ENCODE peak calls at places on chromosomes 11 and 22, in six cellular contexts. One of them, this sample, is unnamed.
A peak's percentile ranks its signal among the peaks of the same experiment; 100 is the strongest.

GRCh38 chr11:12189543-12190235 is 79.3 kb downstream of the MICAL2 start:
- DNase-seq in choroid plexus epithelial cell: no peak
- DNase-seq in AG09319: no peak
- DNase-seq in iris pigment epithelial cell: no peak
- DNase-seq in HCT116: no peak
- DNase-seq in activated CD8-positive, alpha-beta T cell treated with anti-CD3 and anti-CD28 coated beads for 36 hours: peak; percentile 42
- DNase-seq in this sample: no peak

GRCh38 chr22:42996646-42997365 is 18.1 kb downstream of the PACSIN2 start:
- DNase-seq in choroid plexus epithelial cell: no peak
- DNase-seq in AG09319: no peak
- DNase-seq in iris pigment epithelial cell: peak; percentile 66
- DNase-seq in HCT116: no peak
- DNase-seq in activated CD8-positive, alpha-beta T cell treated with anti-CD3 and anti-CD28 coated beads for 36 hours: no peak
- DNase-seq in this sample: no peak

GRCh38 chr11:125463590-125464265 is 32.3 kb downstream of the FEZ1 start:
- DNase-seq in choroid plexus epithelial cell: no peak
- DNase-seq in AG09319: no peak
- DNase-seq in iris pigment epithelial cell: no peak
- DNase-seq in HCT116: no peak
- DNase-seq in activated CD8-positive, alpha-beta T cell treated with anti-CD3 and anti-CD28 coated beads for 36 hours: no peak
- DNase-seq in this sample: no peak

GRCh38 chr11:16295592-16295991 is 60.8 kb downstream of the SOX6 start:
- DNase-seq in choroid plexus epithelial cell: no peak
- DNase-seq in AG09319: no peak
- DNase-seq in iris pigment epithelial cell: no peak
- DNase-seq in HCT116: no peak
- DNase-seq in activated CD8-positive, alpha-beta T cell treated with anti-CD3 and anti-CD28 coated beads for 36 hours: no peak
- DNase-seq in this sample: no peak

GRCh38 chr11:47532597-47533213 is 20.2 kb downstream of the CELF1 start:
- DNase-seq in choroid plexus epithelial cell: peak; percentile 47
- DNase-seq in AG09319: no peak
- DNase-seq in iris pigment epithelial cell: no peak
- DNase-seq in HCT116: no peak
- DNase-seq in activated CD8-positive, alpha-beta T cell treated with anti-CD3 and anti-CD28 coated beads for 36 hours: no peak
- DNase-seq in this sample: no peak

GRCh38 chr11:1050581-1051355 is 14.2 kb upstream of the MUC6 start:
- DNase-seq in choroid plexus epithelial cell: peak; percentile 68
- DNase-seq in AG09319: peak; percentile 10
- DNase-seq in iris pigment epithelial cell: peak; percentile 51
- DNase-seq in HCT116: peak; percentile 48
- DNase-seq in activated CD8-positive, alpha-beta T cell treated with anti-CD3 and anti-CD28 coated beads for 36 hours: peak; percentile 83
- DNase-seq in this sample: peak; percentile 84

GRCh38 chr11:25938952-25939351 is 393.0 kb upstream of the ANO3 start:
- DNase-seq in choroid plexus epithelial cell: no peak
- DNase-seq in AG09319: no peak
- DNase-seq in iris pigment epithelial cell: no peak
- DNase-seq in HCT116: no peak
- DNase-seq in activated CD8-positive, alpha-beta T cell treated with anti-CD3 and anti-CD28 coated beads for 36 hours: no peak
- DNase-seq in this sample: no peak

GRCh38 chr11:117121176-117121575 is 22.9 kb upstream of the PAFAH1B2 start:
- DNase-seq in choroid plexus epithelial cell: no peak
- DNase-seq in AG09319: no peak
- DNase-seq in iris pigment epithelial cell: no peak
- DNase-seq in HCT116: no peak
- DNase-seq in activated CD8-positive, alpha-beta T cell treated with anti-CD3 and anti-CD28 coated beads for 36 hours: no peak
- DNase-seq in this sample: no peak

GRCh38 chr11:61815790-61816735 is 740 bp downstream of the FADS1 start:
- DNase-seq in choroid plexus epithelial cell: peak; percentile 73
- DNase-seq in AG09319: no peak
- DNase-seq in iris pigment epithelial cell: peak; percentile 78
- DNase-seq in HCT116: peak; percentile 27
- DNase-seq in activated CD8-positive, alpha-beta T cell treated with anti-CD3 and anti-CD28 coated beads for 36 hours: peak; percentile 84
- DNase-seq in this sample: peak; percentile 92

GRCh38 chr11:14623036-14623435 is 20.6 kb upstream of the PDE3B start:
- DNase-seq in choroid plexus epithelial cell: no peak
- DNase-seq in AG09319: no peak
- DNase-seq in iris pigment epithelial cell: no peak
- DNase-seq in HCT116: no peak
- DNase-seq in activated CD8-positive, alpha-beta T cell treated with anti-CD3 and anti-CD28 coated beads for 36 hours: peak; percentile 12
- DNase-seq in this sample: no peak

GRCh38 chr22:19226428-19226827 is 47.9 kb upstream of the SLC25A1 start:
- DNase-seq in choroid plexus epithelial cell: no peak
- DNase-seq in AG09319: no peak
- DNase-seq in iris pigment epithelial cell: no peak
- DNase-seq in HCT116: no peak
- DNase-seq in activated CD8-positive, alpha-beta T cell treated with anti-CD3 and anti-CD28 coated beads for 36 hours: no peak
- DNase-seq in this sample: no peak

GRCh38 chr11:132312161-132312560 is 941.7 kb downstream of the NTM start:
- DNase-seq in choroid plexus epithelial cell: peak; percentile 78
- DNase-seq in AG09319: no peak
- DNase-seq in iris pigment epithelial cell: peak; percentile 49
- DNase-seq in HCT116: no peak
- DNase-seq in activated CD8-positive, alpha-beta T cell treated with anti-CD3 and anti-CD28 coated beads for 36 hours: no peak
- DNase-seq in this sample: no peak

GRCh38 chr11:12817681-12818332 is 143.6 kb downstream of the TEAD1 start:
- DNase-seq in choroid plexus epithelial cell: no peak
- DNase-seq in AG09319: no peak
- DNase-seq in iris pigment epithelial cell: no peak
- DNase-seq in HCT116: no peak
- DNase-seq in activated CD8-positive, alpha-beta T cell treated with anti-CD3 and anti-CD28 coated beads for 36 hours: no peak
- DNase-seq in this sample: no peak

GRCh38 chr11:76523147-76523546 is 78.3 kb downstream of the EMSY start:
- DNase-seq in choroid plexus epithelial cell: no peak
- DNase-seq in AG09319: no peak
- DNase-seq in iris pigment epithelial cell: no peak
- DNase-seq in HCT116: no peak
- DNase-seq in activated CD8-positive, alpha-beta T cell treated with anti-CD3 and anti-CD28 coated beads for 36 hours: no peak
- DNase-seq in this sample: no peak

GRCh38 chr11:107370390-107370789 is 87.2 kb downstream of the CWF19L2 start:
- DNase-seq in choroid plexus epithelial cell: peak; percentile 40
- DNase-seq in AG09319: no peak
- DNase-seq in iris pigment epithelial cell: peak; percentile 59
- DNase-seq in HCT116: no peak
- DNase-seq in activated CD8-positive, alpha-beta T cell treated with anti-CD3 and anti-CD28 coated beads for 36 hours: no peak
- DNase-seq in this sample: no peak

GRCh38 chr11:12893787-12894672 is 115.1 kb upstream of the RASSF10 start:
- DNase-seq in choroid plexus epithelial cell: peak; percentile 79
- DNase-seq in AG09319: peak; percentile 15
- DNase-seq in iris pigment epithelial cell: peak; percentile 59
- DNase-seq in HCT116: peak; percentile 15
- DNase-seq in activated CD8-positive, alpha-beta T cell treated with anti-CD3 and anti-CD28 coated beads for 36 hours: peak; percentile 74
- DNase-seq in this sample: peak; percentile 54

GRCh38 chr11:61730222-61730994 is 22.0 kb upstream of the MYRF start:
- DNase-seq in choroid plexus epithelial cell: no peak
- DNase-seq in AG09319: no peak
- DNase-seq in iris pigment epithelial cell: no peak
- DNase-seq in HCT116: peak; percentile 87
- DNase-seq in activated CD8-positive, alpha-beta T cell treated with anti-CD3 and anti-CD28 coated beads for 36 hours: no peak
- DNase-seq in this sample: peak; percentile 79

GRCh38 chr22:26587991-26588613 is 1.8 kb downstream of the TPST2 start:
- DNase-seq in choroid plexus epithelial cell: no peak
- DNase-seq in AG09319: no peak
- DNase-seq in iris pigment epithelial cell: no peak
- DNase-seq in HCT116: no peak
- DNase-seq in activated CD8-positive, alpha-beta T cell treated with anti-CD3 and anti-CD28 coated beads for 36 hours: no peak
- DNase-seq in this sample: no peak

GRCh38 chr11:121463689-121464335 is 11.0 kb upstream of the SORL1-AS1 start:
- DNase-seq in choroid plexus epithelial cell: no peak
- DNase-seq in AG09319: no peak
- DNase-seq in iris pigment epithelial cell: no peak
- DNase-seq in HCT116: no peak
- DNase-seq in activated CD8-positive, alpha-beta T cell treated with anti-CD3 and anti-CD28 coated beads for 36 hours: no peak
- DNase-seq in this sample: no peak

GRCh38 chr11:111429066-111429506 is 50.0 kb upstream of the POU2AF1 start:
- DNase-seq in choroid plexus epithelial cell: peak; percentile 74
- DNase-seq in AG09319: peak; percentile 36
- DNase-seq in iris pigment epithelial cell: peak; percentile 70
- DNase-seq in HCT116: peak; percentile 39
- DNase-seq in activated CD8-positive, alpha-beta T cell treated with anti-CD3 and anti-CD28 coated beads for 36 hours: peak; percentile 84
- DNase-seq in this sample: peak; percentile 85

GRCh38 chr11:11028017-11028692 is 170.3 kb upstream of the ZBED5 start:
- DNase-seq in choroid plexus epithelial cell: peak; percentile 71
- DNase-seq in AG09319: no peak
- DNase-seq in iris pigment epithelial cell: peak; percentile 53
- DNase-seq in HCT116: peak; percentile 47
- DNase-seq in activated CD8-positive, alpha-beta T cell treated with anti-CD3 and anti-CD28 coated beads for 36 hours: peak; percentile 85
- DNase-seq in this sample: peak; percentile 62

GRCh38 chr11:6022954-6023353 is 7.6 kb downstream of the OR56A1 start:
- DNase-seq in choroid plexus epithelial cell: peak; percentile 58
- DNase-seq in AG09319: no peak
- DNase-seq in iris pigment epithelial cell: peak; percentile 36
- DNase-seq in HCT116: peak; percentile 33
- DNase-seq in activated CD8-positive, alpha-beta T cell treated with anti-CD3 and anti-CD28 coated beads for 36 hours: peak; percentile 5
- DNase-seq in this sample: peak; percentile 28

GRCh38 chr11:66124564-66124963 is 54.5 kb downstream of the PACS1 start:
- DNase-seq in choroid plexus epithelial cell: no peak
- DNase-seq in AG09319: no peak
- DNase-seq in iris pigment epithelial cell: peak; percentile 74
- DNase-seq in HCT116: no peak
- DNase-seq in activated CD8-positive, alpha-beta T cell treated with anti-CD3 and anti-CD28 coated beads for 36 hours: no peak
- DNase-seq in this sample: no peak

GRCh38 chr11:78764946-78765345 is 190.3 kb upstream of the NARS2 start:
- DNase-seq in choroid plexus epithelial cell: no peak
- DNase-seq in AG09319: no peak
- DNase-seq in iris pigment epithelial cell: no peak
- DNase-seq in HCT116: no peak
- DNase-seq in activated CD8-positive, alpha-beta T cell treated with anti-CD3 and anti-CD28 coated beads for 36 hours: no peak
- DNase-seq in this sample: no peak

GRCh38 chr11:134466909-134467567 is 55.0 kb upstream of the B3GAT1 start:
- DNase-seq in choroid plexus epithelial cell: no peak
- DNase-seq in AG09319: no peak
- DNase-seq in iris pigment epithelial cell: no peak
- DNase-seq in HCT116: no peak
- DNase-seq in activated CD8-positive, alpha-beta T cell treated with anti-CD3 and anti-CD28 coated beads for 36 hours: no peak
- DNase-seq in this sample: no peak

GRCh38 chr11:6411594-6412031 is 7.3 kb downstream of the APBB1 start:
- DNase-seq in choroid plexus epithelial cell: no peak
- DNase-seq in AG09319: no peak
- DNase-seq in iris pigment epithelial cell: no peak
- DNase-seq in HCT116: no peak
- DNase-seq in activated CD8-positive, alpha-beta T cell treated with anti-CD3 and anti-CD28 coated beads for 36 hours: no peak
- DNase-seq in this sample: no peak

GRCh38 chr22:49255154-49255553 is 572.5 kb downstream of the BRD1 start:
- DNase-seq in choroid plexus epithelial cell: no peak
- DNase-seq in AG09319: no peak
- DNase-seq in iris pigment epithelial cell: no peak
- DNase-seq in HCT116: no peak
- DNase-seq in activated CD8-positive, alpha-beta T cell treated with anti-CD3 and anti-CD28 coated beads for 36 hours: no peak
- DNase-seq in this sample: no peak

GRCh38 chr22:36771376-36772063 is 4.4 kb downstream of the IFT27 start:
- DNase-seq in choroid plexus epithelial cell: no peak
- DNase-seq in AG09319: no peak
- DNase-seq in iris pigment epithelial cell: no peak
- DNase-seq in HCT116: no peak
- DNase-seq in activated CD8-positive, alpha-beta T cell treated with anti-CD3 and anti-CD28 coated beads for 36 hours: no peak
- DNase-seq in this sample: no peak

GRCh38 chr11:11620251-11620965 is 1.4 kb downstream of the GALNT18 start:
- DNase-seq in choroid plexus epithelial cell: no peak
- DNase-seq in AG09319: no peak
- DNase-seq in iris pigment epithelial cell: no peak
- DNase-seq in HCT116: peak; percentile 47
- DNase-seq in activated CD8-positive, alpha-beta T cell treated with anti-CD3 and anti-CD28 coated beads for 36 hours: peak; percentile 20
- DNase-seq in this sample: peak; percentile 55

GRCh38 chr11:132286106-132286505 is 915.7 kb downstream of the NTM start:
- DNase-seq in choroid plexus epithelial cell: no peak
- DNase-seq in AG09319: no peak
- DNase-seq in iris pigment epithelial cell: no peak
- DNase-seq in HCT116: no peak
- DNase-seq in activated CD8-positive, alpha-beta T cell treated with anti-CD3 and anti-CD28 coated beads for 36 hours: no peak
- DNase-seq in this sample: no peak

GRCh38 chr11:27020736-27021135 is 19.9 kb upstream of the BBOX1 start:
- DNase-seq in choroid plexus epithelial cell: peak; percentile 61
- DNase-seq in AG09319: no peak
- DNase-seq in iris pigment epithelial cell: peak; percentile 47
- DNase-seq in HCT116: no peak
- DNase-seq in activated CD8-positive, alpha-beta T cell treated with anti-CD3 and anti-CD28 coated beads for 36 hours: no peak
- DNase-seq in this sample: no peak

GRCh38 chr11:9138612-9139579 is 47.5 kb upstream of the SCUBE2 start:
- DNase-seq in choroid plexus epithelial cell: peak; percentile 86
- DNase-seq in AG09319: peak; percentile 52
- DNase-seq in iris pigment epithelial cell: peak; percentile 92
- DNase-seq in HCT116: peak; percentile 75
- DNase-seq in activated CD8-positive, alpha-beta T cell treated with anti-CD3 and anti-CD28 coated beads for 36 hours: peak; percentile 21
- DNase-seq in this sample: no peak

GRCh38 chr11:9748361-9748970 is 84.6 kb downstream of the SWAP70 start:
- DNase-seq in choroid plexus epithelial cell: peak; percentile 87
- DNase-seq in AG09319: peak; percentile 34
- DNase-seq in iris pigment epithelial cell: peak; percentile 82
- DNase-seq in HCT116: peak; percentile 70
- DNase-seq in activated CD8-positive, alpha-beta T cell treated with anti-CD3 and anti-CD28 coated beads for 36 hours: peak; percentile 79
- DNase-seq in this sample: peak; percentile 75

GRCh38 chr11:2760196-2760871 is 60.5 kb upstream of the KCNQ1OT1 start:
- DNase-seq in choroid plexus epithelial cell: no peak
- DNase-seq in AG09319: no peak
- DNase-seq in iris pigment epithelial cell: no peak
- DNase-seq in HCT116: no peak
- DNase-seq in activated CD8-positive, alpha-beta T cell treated with anti-CD3 and anti-CD28 coated beads for 36 hours: no peak
- DNase-seq in this sample: no peak

GRCh38 chr11:46537121-46537520 is 56.7 kb downstream of the AMBRA1 start:
- DNase-seq in choroid plexus epithelial cell: peak; percentile 34
- DNase-seq in AG09319: no peak
- DNase-seq in iris pigment epithelial cell: peak; percentile 26
- DNase-seq in HCT116: no peak
- DNase-seq in activated CD8-positive, alpha-beta T cell treated with anti-CD3 and anti-CD28 coated beads for 36 hours: no peak
- DNase-seq in this sample: no peak

GRCh38 chr11:131495417-131495816 is 125.0 kb downstream of the NTM start:
- DNase-seq in choroid plexus epithelial cell: no peak
- DNase-seq in AG09319: no peak
- DNase-seq in iris pigment epithelial cell: no peak
- DNase-seq in HCT116: no peak
- DNase-seq in activated CD8-positive, alpha-beta T cell treated with anti-CD3 and anti-CD28 coated beads for 36 hours: no peak
- DNase-seq in this sample: no peak

GRCh38 chr11:9208726-9209501 is 56.2 kb downstream of the DENND5A start:
- DNase-seq in choroid plexus epithelial cell: peak; percentile 22
- DNase-seq in AG09319: no peak
- DNase-seq in iris pigment epithelial cell: peak; percentile 27
- DNase-seq in HCT116: no peak
- DNase-seq in activated CD8-positive, alpha-beta T cell treated with anti-CD3 and anti-CD28 coated beads for 36 hours: peak; percentile 30
- DNase-seq in this sample: no peak